ENCODE peak calls at places on chromosomes 16 and 17, in seven cellular contexts. G, C, S, A, P, L and Q are unnamed samples.

GRCh38 chr17:37742114-37742761 is 2.6 kb downstream of the HNF1B start:
- DNase-seq in A (peak), S (no peak), P (no peak), C (no peak), G (no peak), L (no peak), Q (no peak)

GRCh38 chr17:63930951-63931575 is 1.1 kb downstream of the CD79B start:
- DNase-seq in P (no peak), A (no peak), G (peak), C (peak), S (peak), L (no peak), Q (no peak)

GRCh38 chr17:64091116-64091515 is 38.8 kb downstream of the ERN1 start:
- DNase-seq in A (no peak), P (no peak), L (peak), G (no peak), C (no peak), S (no peak), Q (no peak)

GRCh38 chr17:74827800-74828199 is 31.9 kb downstream of the GRIN2C start:
- DNase-seq in G (no peak), A (no peak), L (no peak), C (no peak), P (no peak), S (no peak), Q (no peak)

GRCh38 chr16:4316732-4317461 is 1.0 kb downstream of the GLIS2 start:
- DNase-seq in L (no peak), C (peak), G (no peak), S (peak), A (peak), P (peak), Q (peak)

GRCh38 chr17:16314189-16314588 is 39.1 kb downstream of the CENPV start:
- DNase-seq in L (no peak), A (no peak), G (no peak), P (no peak), S (no peak), C (no peak), Q (no peak)

GRCh38 chr17:16652252-16652651 is 1.4 kb downstream of the ZNF624 start:
- DNase-seq in A (no peak), L (no peak), C (no peak), G (no peak), P (no peak), S (no peak), Q (no peak)

GRCh38 chr16:58499615-58500328 is at the start of gene NDRG4:
- DNase-seq in L (no peak), A (peak), G (no peak), S (peak), P (peak), C (peak), Q (peak)

GRCh38 chr16:85564277-85565051 is 48.7 kb upstream of the GSE1 start:
- DNase-seq in L (no peak), P (no peak), S (no peak), C (peak), G (no peak), A (peak), Q (no peak)

GRCh38 chr17:68684860-68685493 is 83.8 kb upstream of the FAM20A start:
- DNase-seq in G (no peak), A (no peak), P (no peak), S (no peak), L (no peak), C (no peak), Q (no peak)

GRCh38 chr17:13484020-13484419 is 117.7 kb downstream of the HS3ST3A1 start:
- DNase-seq in A (no peak), C (no peak), S (no peak), L (no peak), G (no peak), P (no peak), Q (no peak)

GRCh38 chr16:23595246-23595950 is 718 bp downstream of the NDUFAB1 start:
- DNase-seq in S (no peak), P (no peak), G (no peak), C (peak), L (no peak), A (no peak), Q (no peak)

GRCh38 chr16:48156790-48157209 is 1.0 kb upstream of the ABCC12 start:
- DNase-seq in A (peak), P (peak), C (peak), S (peak), L (no peak), G (peak), Q (peak)

GRCh38 chr17:81340606-81341346 is 45.7 kb upstream of the SLC38A10 start:
- DNase-seq in S (peak), A (no peak), G (no peak), P (peak), L (no peak), C (no peak), Q (peak)

GRCh38 chr16:61814716-61815347 is 221.4 kb downstream of the CDH8 start:
- DNase-seq in S (no peak), P (no peak), C (no peak), L (no peak), G (no peak), A (no peak), Q (no peak)

GRCh38 chr16:28513484-28514181 is 7.0 kb upstream of the IL27 start:
- DNase-seq in A (no peak), P (no peak), G (no peak), S (no peak), C (no peak), L (no peak), Q (no peak)

GRCh38 chr17:35660902-35661301 is 70.5 kb upstream of the RASL10B start:
- DNase-seq in A (no peak), G (no peak), L (no peak), P (no peak), C (no peak), S (no peak), Q (no peak)

GRCh38 chr17:80770881-80771611 is 220.6 kb upstream of the CHMP6 start:
- DNase-seq in L (no peak), S (peak), C (no peak), P (no peak), A (no peak), G (no peak), Q (no peak)

GRCh38 chr17:31266042-31266441 is 31.0 kb downstream of the OMG start:
- DNase-seq in P (no peak), S (no peak), A (peak), G (no peak), C (no peak), L (no peak), Q (no peak)

GRCh38 chr17:22703786-22704441 is 1011.6 kb downstream of the KCNJ18 start:
- DNase-seq in P (no peak), C (no peak), G (no peak), S (peak), L (no peak), A (peak), Q (peak)

GRCh38 chr16:85369741-85370528 is 243.2 kb upstream of the GSE1 start:
- DNase-seq in L (no peak), A (peak), C (peak), P (no peak), S (peak), G (peak), Q (peak)

GRCh38 chr17:35313875-35314409 is 59.5 kb downstream of the SLFN11 start:
- DNase-seq in L (no peak), G (no peak), C (peak), P (peak), A (no peak), S (no peak), Q (no peak)

DNA sequence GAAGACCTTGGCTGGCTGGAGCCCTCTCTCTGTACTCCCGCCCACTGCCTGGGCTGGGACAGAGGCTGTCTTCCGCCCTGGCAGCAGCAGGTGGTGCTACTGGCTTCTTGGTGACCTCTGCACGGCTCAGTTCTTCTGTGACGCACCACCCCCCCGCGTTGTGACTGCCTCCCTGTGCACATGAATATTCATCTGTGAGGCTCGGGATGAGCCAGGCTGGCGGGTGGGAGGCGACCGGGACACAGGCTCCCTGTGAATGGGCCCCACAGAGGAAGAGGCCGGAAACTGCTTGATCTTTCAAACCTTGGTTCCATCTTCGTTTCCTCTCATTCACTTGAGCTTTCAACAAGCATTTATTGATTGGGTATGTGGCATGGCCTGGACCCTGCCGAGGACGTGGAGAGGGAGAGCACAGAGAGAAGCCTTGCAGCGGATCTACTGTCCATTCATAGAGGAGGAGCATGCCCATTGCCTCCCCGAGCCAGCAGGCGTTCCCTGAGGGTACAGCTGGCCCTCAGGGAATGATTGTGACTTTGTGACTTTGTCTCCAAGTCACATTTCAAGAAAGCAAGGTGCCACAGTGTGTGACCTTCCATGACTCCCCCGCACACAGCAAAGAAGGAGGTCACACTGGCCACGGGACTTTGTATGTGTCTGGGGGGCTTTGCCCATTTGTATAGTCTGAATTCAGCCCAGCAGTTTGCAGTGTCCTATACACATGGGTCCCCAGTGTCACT is 45.0 kb downstream of the B9D1 start:
- DNase-seq in S (peak), P (peak), L (no peak), A (peak), C (peak), G (peak), Q (peak)
- TF ChIP-seq EP300 in S (no peak), P (no peak), L (no peak), A (no peak), C (no peak), G (peak), Q (no peak)

DNA sequence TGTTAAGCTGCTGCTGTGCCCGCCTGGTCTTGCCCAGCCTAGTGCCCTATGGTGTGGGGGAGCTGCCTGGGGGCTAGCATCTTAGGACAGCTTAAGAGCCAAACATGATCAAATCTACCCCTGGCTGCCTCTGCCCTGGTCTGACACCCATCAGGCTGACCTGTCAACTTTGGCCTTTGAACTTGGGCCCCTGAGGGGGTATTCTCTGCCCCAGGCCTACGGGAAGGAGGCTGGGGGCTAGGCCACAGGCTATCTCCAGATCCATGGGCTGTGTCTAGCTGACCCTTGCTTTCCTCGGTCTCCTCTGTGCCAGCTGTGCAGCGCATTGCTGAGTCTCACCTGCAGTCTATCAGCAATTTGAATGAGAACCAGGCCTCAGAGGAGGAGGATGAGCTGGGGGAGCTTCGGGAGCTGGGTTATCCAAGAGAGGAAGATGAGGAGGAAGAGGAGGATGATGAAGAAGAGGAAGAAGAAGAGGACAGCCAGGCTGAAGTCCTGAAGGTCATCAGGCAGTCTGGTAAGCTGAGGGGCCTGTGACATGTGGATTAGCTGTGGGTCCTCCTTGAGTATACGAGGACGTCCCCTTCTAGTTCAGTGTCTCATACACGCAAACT is 3.3 kb upstream of the STARD3 start:
- DNase-seq in S (no peak), A (no peak), G (no peak), P (no peak), L (no peak), C (no peak), Q (no peak)
- TF ChIP-seq EP300 in S (no peak), A (no peak), G (no peak), P (no peak), L (no peak), C (no peak), Q (no peak)

GRCh38 chr17:41904242-41904841 is 14.4 kb downstream of the ACLY start:
- DNase-seq in G (no peak), P (no peak), A (no peak), C (no peak), S (no peak), L (no peak), Q (no peak)
- TF ChIP-seq EP300 in G (no peak), P (no peak), A (no peak), C (no peak), S (no peak), L (no peak), Q (no peak)

GRCh38 chr17:49577651-49577935 is 1.9 kb downstream of the NXPH3 start:
- DNase-seq in S (no peak), P (no peak), C (no peak), L (no peak), G (no peak), A (no peak), Q (no peak)
- TF ChIP-seq EP300 in S (no peak), P (no peak), C (no peak), L (no peak), G (peak), A (no peak), Q (no peak)

GRCh38 chr16:87855852-87856715 is 13.2 kb downstream of the SLC7A5 start:
- DNase-seq in S (peak), A (peak), L (no peak), P (no peak), C (peak), G (no peak), Q (peak)

GRCh38 chr16:87853411-87854052 is 15.8 kb downstream of the SLC7A5 start:
- DNase-seq in L (peak), G (peak), S (peak), C (peak), A (peak), P (peak), Q (peak)

GRCh38 chr16:87856796-87857228 is 12.5 kb downstream of the SLC7A5 start:
- DNase-seq in P (no peak), L (no peak), S (no peak), A (peak), C (no peak), G (no peak), Q (no peak)

GRCh38 chr16:87854907-87855683 is 14.2 kb downstream of the SLC7A5 start:
- DNase-seq in S (no peak), C (no peak), P (no peak), L (no peak), G (no peak), A (peak), Q (no peak)

GRCh38 chr16:87854053-87854906 is 15.0 kb downstream of the SLC7A5 start:
- DNase-seq in L (no peak), P (no peak), G (no peak), C (peak), A (peak), S (no peak), Q (peak)
- TF ChIP-seq EP300 in L (no peak), P (no peak), G (no peak), C (no peak), A (peak), S (no peak), Q (no peak)

GRCh38 chr16:79071424-79071823 is 529.1 kb downstream of the MAF start:
- DNase-seq in G (no peak), L (no peak), S (peak), C (peak), A (no peak), P (peak), Q (no peak)

GRCh38 chr16:79066621-79067020 is 533.9 kb downstream of the MAF start:
- DNase-seq in G (no peak), P (no peak), A (no peak), S (no peak), C (no peak), L (no peak), Q (no peak)

GRCh38 chr16:79069634-79070033 is 530.9 kb downstream of the MAF start:
- DNase-seq in P (no peak), S (no peak), A (no peak), L (no peak), G (no peak), C (no peak), Q (no peak)

GRCh38 chr16:79067600-79067999 is 532.9 kb downstream of the MAF start:
- DNase-seq in P (no peak), A (no peak), G (no peak), S (no peak), C (no peak), L (no peak), Q (no peak)

DNA sequence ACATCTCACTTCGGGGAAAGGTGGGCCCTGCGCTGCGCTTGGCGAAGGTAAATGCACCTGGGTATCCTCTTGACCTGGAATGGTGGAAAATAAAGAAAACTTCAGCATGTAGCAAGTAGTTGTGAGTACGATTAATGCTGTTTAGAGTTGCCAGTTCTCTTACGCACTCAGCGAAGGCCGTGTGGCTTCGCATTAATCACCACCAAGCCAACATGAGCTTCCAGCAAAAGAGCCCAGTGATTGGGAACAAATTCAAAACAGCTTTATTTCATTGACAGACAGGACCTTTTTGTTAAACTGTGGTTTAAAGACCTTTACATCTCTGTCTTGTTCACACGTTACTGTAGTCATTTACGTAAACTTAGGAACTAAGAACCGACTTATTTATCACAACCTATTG is 531.4 kb downstream of the MAF start:
- DNase-seq in C (no peak), G (no peak), A (no peak), S (no peak), P (peak), L (no peak), Q (no peak)
- TF ChIP-seq EP300 in C (no peak), G (no peak), A (no peak), S (no peak), P (no peak), L (no peak), Q (no peak)

DNA sequence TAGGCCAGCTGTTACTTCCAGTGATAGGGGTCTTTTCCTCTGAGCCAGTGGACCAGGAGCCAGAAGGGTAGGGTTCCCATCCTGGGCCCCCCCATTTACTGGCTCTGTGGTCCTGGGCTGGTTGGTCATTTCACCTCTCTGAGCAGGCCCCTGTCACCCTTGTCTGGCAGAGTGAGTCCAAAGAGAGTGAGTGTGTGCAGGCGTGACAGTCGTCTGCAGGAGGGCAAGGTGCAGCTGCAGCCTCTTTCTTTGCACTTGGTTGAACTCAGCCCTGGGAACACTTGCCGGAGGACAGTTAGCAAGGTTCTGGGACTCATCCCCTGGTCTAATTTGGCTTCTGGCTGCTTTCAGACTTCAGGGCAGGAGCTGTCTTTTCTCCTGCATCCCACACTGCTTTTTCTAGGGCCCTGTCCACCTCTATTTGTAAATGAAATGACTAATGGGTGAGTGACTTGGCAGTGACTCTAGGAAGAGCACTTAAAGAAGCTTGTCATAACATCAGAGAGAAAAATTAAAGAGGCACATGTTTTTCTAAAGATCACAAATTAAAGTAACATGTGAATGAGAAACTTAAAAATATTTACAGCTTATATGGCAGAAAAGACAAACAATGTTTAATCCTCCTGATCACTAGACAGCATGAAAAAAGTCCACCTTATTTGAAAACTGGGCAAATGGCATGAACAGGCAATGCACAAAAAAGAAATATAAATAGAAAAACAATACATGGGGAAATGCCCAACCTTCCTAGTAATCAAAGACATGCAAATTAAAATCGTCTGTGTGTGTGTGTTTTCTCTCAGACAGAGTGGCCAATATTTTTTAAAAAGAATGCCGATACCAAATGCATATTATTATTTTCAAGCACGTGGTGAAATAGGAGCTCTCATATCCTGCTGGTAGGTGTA is 137.5 kb downstream of the NTN1 start:
- DNase-seq in P (no peak), C (no peak), A (no peak), S (peak), L (no peak), G (no peak), Q (no peak)
- TF ChIP-seq EP300 in P (no peak), C (no peak), A (no peak), S (no peak), L (no peak), G (no peak), Q (no peak)

GRCh38 chr17:73205326-73205980 is 12.6 kb downstream of the COG1 start:
- DNase-seq in S (no peak), P (no peak), L (no peak), G (no peak), C (no peak), A (no peak), Q (no peak)

GRCh38 chr17:73203788-73204479 is 11.1 kb downstream of the COG1 start:
- DNase-seq in S (no peak), A (no peak), P (no peak), C (no peak), L (no peak), G (no peak), Q (no peak)

GRCh38 chr17:73201215-73202069 is 8.6 kb downstream of the COG1 start:
- DNase-seq in P (peak), G (no peak), C (no peak), A (no peak), S (no peak), L (no peak), Q (no peak)

GRCh38 chr17:73200476-73200875 is 7.6 kb downstream of the COG1 start:
- DNase-seq in S (no peak), P (no peak), G (no peak), C (no peak), A (no peak), L (no peak), Q (no peak)

DNA sequence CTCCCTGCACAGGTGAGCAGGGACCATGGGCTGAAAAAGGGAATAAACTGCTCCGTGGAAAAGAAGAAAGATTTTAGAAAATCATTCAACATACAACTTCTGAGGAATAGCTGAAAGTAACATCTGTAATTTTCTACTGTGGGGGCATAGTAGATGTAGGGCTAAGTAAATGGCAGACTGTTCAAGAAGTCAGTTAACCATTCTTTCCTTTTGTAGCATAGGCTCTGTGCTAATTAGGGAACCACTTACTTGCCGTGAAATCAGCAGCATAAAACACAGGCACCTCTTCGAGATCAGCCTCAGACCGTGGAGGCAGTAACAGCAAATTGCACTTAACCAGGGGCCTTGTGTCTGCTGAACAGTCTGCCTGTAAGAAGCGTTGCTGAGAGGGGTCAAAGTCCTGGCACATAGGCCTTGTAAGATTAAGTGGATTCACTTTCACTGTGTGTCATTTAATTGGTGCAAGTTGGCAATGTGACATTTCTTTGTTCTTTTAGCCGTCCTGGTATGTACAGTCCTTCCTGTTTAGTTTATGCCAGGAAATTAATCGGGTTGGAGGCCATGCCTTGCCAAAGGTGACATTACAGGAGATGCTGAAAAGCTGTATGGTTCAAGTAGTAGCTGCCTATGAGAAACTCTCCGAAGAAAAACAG is 10.4 kb downstream of the COG1 start:
- DNase-seq in S (no peak), C (peak), A (no peak), L (no peak), G (no peak), P (no peak), Q (no peak)
- TF ChIP-seq EP300 in S (no peak), C (no peak), A (no peak), L (no peak), G (peak), P (no peak), Q (peak)